ENCODE peak calls at places on chromosomes 5 and 9, in ten cellular contexts. Z is type B pancreatic cell; B is stimulated activated CD4-positive, alpha-beta T cell treated with anti-CD3 and anti-CD28 coated beads, Interleukin-1b, Interleukin-23, amount 100 ng/mL, for 24 hours; H is putamen; I is AG08396; S is mucosa of gallbladder; C is glutamatergic neuron; J is ovary; N is AG08395; A is heart left ventricle. X is an unnamed sample.

GRCh38 chr9:23829580-23830458 is 3.8 kb upstream of the ELAVL2 start:
- DNase-seq in Z (no peak), B (no peak), H (no peak), I (no peak), S (no peak), C (no peak), J (no peak), N (no peak), A (no peak), X (no peak)

GRCh38 chr9:90851444-90851843 is 49.8 kb downstream of the SYK start:
- DNase-seq in Z (no peak), B (no peak), H (no peak), I (no peak), S (no peak), C (peak; percentile 38), J (no peak), N (no peak), A (no peak), X (no peak)

GRCh38 chr9:109319072-109319630 is 1.7 kb downstream of the EPB41L4B start:
- DNase-seq in Z (no peak), B (no peak), H (no peak), I (no peak), S (no peak), C (no peak), J (peak; percentile 31), N (no peak), A (no peak), X (no peak)

GRCh38 chr9:136757328-136757727 is 715 bp downstream of the LCN8 start:
- DNase-seq in Z (no peak), B (no peak), H (no peak), I (no peak), S (no peak), C (no peak), J (no peak), N (no peak), A (no peak), X (no peak)

GRCh38 chr5:133457956-133458355 is 154.4 kb downstream of the FSTL4 start:
- DNase-seq in Z (no peak), B (no peak), H (no peak), I (no peak), S (no peak), C (no peak), J (no peak), N (no peak), A (no peak), X (no peak)

GRCh38 chr5:81895312-81895711 is 76.5 kb upstream of the ATG10 start:
- DNase-seq in Z (no peak), B (no peak), H (no peak), I (no peak), S (no peak), C (no peak), J (no peak), N (no peak), A (no peak), X (no peak)

GRCh38 chr5:15501057-15501791 is 1.2 kb downstream of the FBXL7 start:
- DNase-seq in Z (no peak), B (no peak), H (peak; percentile 52), I (peak; percentile 73), S (peak; percentile 29), C (peak; percentile 62), J (peak; percentile 51), N (peak; percentile 78), A (peak; percentile 62), X (no peak)

GRCh38 chr5:178145965-178146820 is 7.5 kb downstream of the NHP2 start:
- DNase-seq in Z (no peak), B (peak; percentile 44), H (peak; percentile 34), I (peak; percentile 60), S (peak; percentile 64), C (peak; percentile 73), J (peak; percentile 33), N (peak; percentile 50), A (peak; percentile 58), X (peak; percentile 71)

GRCh38 chr9:126615251-126615790 is 1.6 kb downstream of the LMX1B start:
- DNase-seq in Z (no peak), B (no peak), H (no peak), I (no peak), S (no peak), C (peak; percentile 43), J (no peak), N (no peak), A (peak; percentile 43), X (no peak)

GRCh38 chr5:122775713-122776084 is 819 bp downstream of the SNX2 start:
- DNase-seq in Z (no peak), B (no peak), H (peak; percentile 42), I (no peak), S (no peak), C (no peak), J (no peak), N (peak; percentile 5), A (no peak), X (no peak)

GRCh38 chr9:9913276-9913832 is 699.4 kb downstream of the PTPRD start:
- DNase-seq in Z (no peak), B (no peak), H (no peak), I (no peak), S (no peak), C (no peak), J (no peak), N (no peak), A (no peak), X (no peak)

GRCh38 chr9:31336391-31336790 is 1048.1 kb upstream of the ACO1 start:
- DNase-seq in Z (no peak), B (no peak), H (no peak), I (no peak), S (no peak), C (no peak), J (no peak), N (no peak), A (no peak), X (no peak)

GRCh38 chr9:133855802-133856592 is 117.8 kb upstream of the SARDH start:
- DNase-seq in Z (no peak), B (no peak), H (no peak), I (peak; percentile 61), S (peak; percentile 73), C (no peak), J (no peak), N (no peak), A (peak; percentile 53), X (no peak)

GRCh38 chr9:112084907-112085306 is 90.2 kb downstream of the SUSD1 start:
- DNase-seq in Z (no peak), B (no peak), H (no peak), I (no peak), S (no peak), C (no peak), J (no peak), N (no peak), A (no peak), X (no peak)

GRCh38 chr9:115988701-115989100 is 164.9 kb upstream of the PAPPA start:
- DNase-seq in Z (no peak), B (no peak), H (no peak), I (no peak), S (no peak), C (no peak), J (no peak), N (no peak), A (no peak), X (no peak)

GRCh38 chr5:126370796-126371718 is 52.2 kb upstream of the GRAMD2B start:
- DNase-seq in Z (no peak), B (no peak), H (no peak), I (no peak), S (no peak), C (no peak), J (no peak), N (peak; percentile 48), A (no peak), X (no peak)

GRCh38 chr5:19498852-19499251 is 489.1 kb downstream of the CDH18 start:
- DNase-seq in Z (no peak), B (no peak), H (no peak), I (no peak), S (no peak), C (no peak), J (no peak), N (no peak), A (no peak), X (no peak)

GRCh38 chr9:132234501-132235045 is 72.7 kb downstream of the NTNG2 start:
- DNase-seq in Z (no peak), B (no peak), H (no peak), I (no peak), S (no peak), C (no peak), J (no peak), N (no peak), A (no peak), X (no peak)

GRCh38 chr5:72454996-72455395 is 52.2 kb downstream of the ZNF366 start:
- DNase-seq in Z (no peak), B (no peak), H (no peak), I (no peak), S (no peak), C (no peak), J (no peak), N (no peak), A (no peak), X (no peak)

GRCh38 chr5:160083501-160083900 is 35.7 kb downstream of the PWWP2A start:
- DNase-seq in Z (no peak), B (no peak), H (no peak), I (peak; percentile 29), S (no peak), C (no peak), J (no peak), N (peak; percentile 45), A (no peak), X (no peak)

GRCh38 chr5:169716287-169716686 is 79.2 kb downstream of the DOCK2 start:
- DNase-seq in Z (no peak), B (no peak), H (no peak), I (peak; percentile 29), S (no peak), C (no peak), J (no peak), N (peak; percentile 68), A (no peak), X (no peak)

GRCh38 chr5:64330728-64331231 is 165.1 kb downstream of the RNF180 start:
- DNase-seq in Z (no peak), B (no peak), H (no peak), I (no peak), S (no peak), C (no peak), J (no peak), N (no peak), A (peak; percentile 49), X (no peak)

GRCh38 chr9:127113540-127113928 is 8.9 kb downstream of the ANGPTL2 start:
- DNase-seq in Z (no peak), B (no peak), H (no peak), I (no peak), S (no peak), C (no peak), J (no peak), N (no peak), A (no peak), X (no peak)

GRCh38 chr5:181037365-181037861 is 2.7 kb upstream of the BTNL9 start:
- DNase-seq in Z (no peak), B (no peak), H (no peak), I (no peak), S (no peak), C (no peak), J (no peak), N (no peak), A (no peak), X (no peak)

GRCh38 chr5:74028406-74028805 is 402.4 kb downstream of the ARHGEF28 start:
- DNase-seq in Z (no peak), B (no peak), H (no peak), I (no peak), S (no peak), C (no peak), J (no peak), N (no peak), A (no peak), X (no peak)

GRCh38 chr5:166845044-166845443 is 1446.4 kb upstream of the WWC1 start:
- DNase-seq in Z (no peak), B (no peak), H (no peak), I (no peak), S (peak; percentile 14), C (no peak), J (no peak), N (no peak), A (no peak), X (no peak)

GRCh38 chr5:65185468-65185867 is 296.3 kb downstream of the ADAMTS6 start:
- DNase-seq in Z (no peak), B (no peak), H (no peak), I (no peak), S (no peak), C (no peak), J (no peak), N (no peak), A (no peak), X (no peak)

GRCh38 chr5:113182658-113183344 is 206.2 kb downstream of the DCP2 start:
- DNase-seq in Z (no peak), B (no peak), H (no peak), I (no peak), S (no peak), C (no peak), J (no peak), N (no peak), A (no peak), X (no peak)

X was measured in GM12892.